ENCODE peak calls at places on chromosome 10, in five cellular contexts. S, A, D, F and K are unnamed samples.

GRCh38 chr10:10716972-10717371 is 300.7 kb upstream of the CELF2 start:
- DNase-seq in S (no peak), A (no peak), D (no peak), F (no peak), K (no peak)

GRCh38 chr10:1119501-1119900 is 63.3 kb downstream of the WDR37 start:
- DNase-seq in S (no peak), A (no peak), D (no peak), F (no peak), K (no peak)

GRCh38 chr10:84329094-84329611 is 764 bp downstream of the CCSER2 start:
- DNase-seq in S (no peak), A (peak; percentile 41), D (peak; percentile 35), F (peak; percentile 59), K (no peak)

GRCh38 chr10:27388761-27389399 is 115.2 kb upstream of the RAB18 start:
- DNase-seq in S (no peak), A (peak; percentile 15), D (no peak), F (no peak), K (no peak)

GRCh38 chr10:63976538-63976937 is 455.3 kb downstream of the REEP3 start:
- DNase-seq in S (peak; percentile 48), A (peak; percentile 67), D (peak; percentile 29), F (peak; percentile 6), K (peak; percentile 23)

GRCh38 chr10:29980084-29980483 is 79.3 kb downstream of the JCAD start:
- DNase-seq in S (no peak), A (peak; percentile 43), D (no peak), F (no peak), K (no peak)

GRCh38 chr10:32298066-32298812 is 48.7 kb downstream of the EPC1 start:
- DNase-seq in S (peak; percentile 13), A (no peak), D (no peak), F (peak; percentile 93), K (peak; percentile 36)

GRCh38 chr10:97302088-97302791 is 9.8 kb upstream of the ARHGAP19 start:
- DNase-seq in S (no peak), A (no peak), D (no peak), F (no peak), K (no peak)

GRCh38 chr10:122290833-122291532 is 19.9 kb downstream of the BTBD16 start:
- DNase-seq in S (no peak), A (no peak), D (no peak), F (no peak), K (no peak)

GRCh38 chr10:36717118-36717517 is 408.3 kb upstream of the ANKRD30A start:
- DNase-seq in S (no peak), A (no peak), D (no peak), F (peak; percentile 23), K (no peak)

GRCh38 chr10:36711371-36711770 is 414.0 kb upstream of the ANKRD30A start:
- DNase-seq in S (no peak), A (no peak), D (no peak), F (no peak), K (no peak)

GRCh38 chr10:36716291-36716690 is 409.1 kb upstream of the ANKRD30A start:
- DNase-seq in S (no peak), A (no peak), D (no peak), F (no peak), K (no peak)

GRCh38 chr10:36712695-36713094 is 412.7 kb upstream of the ANKRD30A start:
- DNase-seq in S (no peak), A (no peak), D (no peak), F (peak; percentile 37), K (no peak)
- TF ChIP-seq POLR2A in S (no peak), A (no peak), D (no peak), F (no peak), K (no peak)

GRCh38 chr10:72276013-72276387 is 2.3 kb downstream of the DDIT4 start:
- DNase-seq in S (peak; percentile 79), A (peak; percentile 90), D (no peak), F (no peak), K (no peak)
- TF ChIP-seq POLR2A in S (no peak), A (no peak), D (no peak), F (no peak), K (no peak)

GRCh38 chr10:70481831-70482530 is 3.4 kb downstream of the PALD1 start:
- DNase-seq in S (no peak), A (peak; percentile 23), D (no peak), F (no peak), K (no peak)

GRCh38 chr10:70479161-70479531 is 579 bp downstream of the PALD1 start:
- DNase-seq in S (no peak), A (no peak), D (no peak), F (no peak), K (no peak)

GRCh38 chr10:70479626-70480253 is 1.2 kb downstream of the PALD1 start:
- DNase-seq in S (no peak), A (peak; percentile 30), D (no peak), F (no peak), K (no peak)

GRCh38 chr10:70481105-70481504 is 2.5 kb downstream of the PALD1 start:
- DNase-seq in S (no peak), A (peak; percentile 32), D (no peak), F (no peak), K (no peak)

GRCh38 chr10:70480254-70480861 is 1.8 kb downstream of the PALD1 start:
- DNase-seq in S (no peak), A (peak; percentile 75), D (no peak), F (no peak), K (no peak)
- TF ChIP-seq POLR2A in S (no peak), A (peak; percentile 20), D (no peak), F (no peak), K (no peak)

DNA sequence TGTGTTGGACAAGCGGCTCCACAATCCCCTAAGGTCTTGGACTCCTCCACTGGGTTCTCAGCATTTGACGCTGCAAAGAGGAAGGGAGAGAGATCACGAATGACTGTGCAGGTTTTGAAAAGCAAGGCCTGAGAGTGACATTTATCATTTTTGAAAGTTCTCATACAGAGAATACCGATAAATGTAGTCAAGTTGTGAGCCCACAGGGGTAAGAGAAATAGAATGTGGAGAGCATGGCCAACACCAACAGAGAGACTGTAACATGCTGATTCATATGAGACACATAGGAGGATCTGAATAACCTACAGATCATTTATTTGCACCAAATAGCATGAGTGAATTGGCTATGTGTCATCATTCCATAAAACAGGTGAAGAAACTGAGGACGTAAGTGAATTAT is 230.5 kb upstream of the MBL2 start:
- DNase-seq in S (no peak), A (no peak), D (no peak), F (no peak), K (no peak)
- TF ChIP-seq POLR2A in S (no peak), A (no peak), D (no peak), F (no peak), K (no peak)

GRCh38 chr10:133259603-133259992 is 17.1 kb downstream of the ADAM8 start:
- DNase-seq in S (no peak), A (no peak), D (no peak), F (no peak), K (peak; percentile 49)

GRCh38 chr10:133257489-133258065 is 19.1 kb downstream of the ADAM8 start:
- DNase-seq in S (no peak), A (peak; percentile 85), D (peak; percentile 52), F (no peak), K (no peak)

GRCh38 chr10:133258066-133258817 is 18.4 kb downstream of the ADAM8 start:
- DNase-seq in S (no peak), A (peak; percentile 80), D (no peak), F (no peak), K (no peak)

GRCh38 chr10:133260895-133261725 is 15.6 kb downstream of the ADAM8 start:
- DNase-seq in S (no peak), A (peak; percentile 57), D (peak; percentile 73), F (no peak), K (peak; percentile 54)

GRCh38 chr10:133258818-133259602 is 17.7 kb downstream of the ADAM8 start:
- DNase-seq in S (peak; percentile 81), A (peak; percentile 40), D (no peak), F (peak; percentile 100), K (peak; percentile 92)
- TF ChIP-seq POLR2A in S (no peak), A (no peak), D (no peak), F (no peak), K (no peak)

GRCh38 chr10:113225364-113225763 is 275.3 kb downstream of the TCF7L2 start:
- DNase-seq in S (no peak), A (no peak), D (no peak), F (no peak), K (no peak)
- TF ChIP-seq POLR2A in S (no peak), A (no peak), D (no peak), F (no peak), K (no peak)